ENCODE peak calls at places on chromosomes 16 and 17, in six cellular contexts. T is AG04449, N is lung, E is endothelial cell, W is heart left ventricle, Z is AG09319. Y is an unnamed sample.

GRCh38 chr17:56786989-56787482 is 46.7 kb downstream of the C17orf67 start:
- DNase-seq in T (peak), N (no peak), E (no peak), W (no peak), Z (peak), Y (no peak)

GRCh38 chr17:13244511-13244910 is 226.7 kb upstream of the ELAC2 start:
- DNase-seq in T (no peak), N (no peak), E (no peak), W (no peak), Z (peak), Y (no peak)

GRCh38 chr17:29597361-29598172 is 4.6 kb downstream of the ANKRD13B start:
- DNase-seq in T (no peak), N (no peak), E (no peak), W (no peak), Z (no peak), Y (no peak)

GRCh38 chr17:72687941-72688340 is 404.5 kb downstream of the SLC39A11 start:
- DNase-seq in T (no peak), N (no peak), E (no peak), W (no peak), Z (no peak), Y (no peak)

GRCh38 chr16:59632266-59632855 is 898.2 kb upstream of the GOT2 start:
- DNase-seq in T (peak), N (no peak), E (no peak), W (no peak), Z (no peak), Y (no peak)

GRCh38 chr17:59093702-59094231 is 12.9 kb downstream of the TRIM37 start:
- DNase-seq in T (peak), N (peak), E (no peak), W (no peak), Z (peak), Y (no peak)

GRCh38 chr17:78971764-78972506 is 7.8 kb downstream of the LGALS3BP start:
- DNase-seq in T (no peak), N (no peak), E (no peak), W (no peak), Z (no peak), Y (no peak)

GRCh38 chr17:16061631-16062030 is 62.0 kb downstream of the TTC19 start:
- DNase-seq in T (no peak), N (no peak), E (no peak), W (no peak), Z (no peak), Y (no peak)

GRCh38 chr17:73770115-73770848 is 126.0 kb upstream of the SDK2 start:
- DNase-seq in T (peak), N (peak), E (no peak), W (peak), Z (peak), Y (peak)

GRCh38 chr16:85894266-85894665 is 4.7 kb upstream of the IRF8 start:
- DNase-seq in T (no peak), N (no peak), E (no peak), W (no peak), Z (no peak), Y (no peak)

GRCh38 chr17:80106751-80107150 is 5.4 kb downstream of the GAA start:
- DNase-seq in T (no peak), N (no peak), E (no peak), W (no peak), Z (no peak), Y (no peak)

GRCh38 chr17:48002208-48002919 is 31.5 kb downstream of the CDK5RAP3 start:
- DNase-seq in T (no peak), N (no peak), E (no peak), W (no peak), Z (peak), Y (no peak)

GRCh38 chr17:59753522-59754467 is 46.3 kb downstream of the VMP1 start:
- DNase-seq in T (peak), N (no peak), E (no peak), W (no peak), Z (peak), Y (no peak)

GRCh38 chr16:67296422-67296821 is 17.1 kb downstream of the PLEKHG4 start:
- DNase-seq in T (no peak), N (no peak), E (no peak), W (no peak), Z (no peak), Y (no peak)

GRCh38 chr17:80253631-80254395 is 6.8 kb upstream of the RNF213 start:
- DNase-seq in T (no peak), N (no peak), E (no peak), W (no peak), Z (no peak), Y (no peak)

GRCh38 chr16:84268661-84269060 is 26.0 kb upstream of the WFDC1 start:
- DNase-seq in T (no peak), N (no peak), E (no peak), W (no peak), Z (no peak), Y (no peak)

GRCh38 chr17:55273579-55274370 is 9.0 kb downstream of the HLF start:
- DNase-seq in T (no peak), N (peak), E (no peak), W (peak), Z (no peak), Y (no peak)

GRCh38 chr17:53631486-53631885 is 191.2 kb upstream of the KIF2B start:
- DNase-seq in T (no peak), N (no peak), E (no peak), W (no peak), Z (no peak), Y (no peak)

GRCh38 chr16:3129137-3130131 is 5.4 kb upstream of the ZNF213 start:
- DNase-seq in T (no peak), N (peak), E (peak), W (peak), Z (peak), Y (peak)

GRCh38 chr17:10394201-10394887 is 21.5 kb upstream of the MYH13 start:
- DNase-seq in T (no peak), N (no peak), E (no peak), W (no peak), Z (no peak), Y (peak)

GRCh38 chr17:10403589-10403988 is 18.2 kb downstream of the MYH8 start:
- DNase-seq in T (no peak), N (no peak), E (no peak), W (no peak), Z (no peak), Y (no peak)

GRCh38 chr17:10396529-10397163 is 23.8 kb upstream of the MYH13 start:
- DNase-seq in T (no peak), N (no peak), E (no peak), W (no peak), Z (no peak), Y (no peak)

DNA sequence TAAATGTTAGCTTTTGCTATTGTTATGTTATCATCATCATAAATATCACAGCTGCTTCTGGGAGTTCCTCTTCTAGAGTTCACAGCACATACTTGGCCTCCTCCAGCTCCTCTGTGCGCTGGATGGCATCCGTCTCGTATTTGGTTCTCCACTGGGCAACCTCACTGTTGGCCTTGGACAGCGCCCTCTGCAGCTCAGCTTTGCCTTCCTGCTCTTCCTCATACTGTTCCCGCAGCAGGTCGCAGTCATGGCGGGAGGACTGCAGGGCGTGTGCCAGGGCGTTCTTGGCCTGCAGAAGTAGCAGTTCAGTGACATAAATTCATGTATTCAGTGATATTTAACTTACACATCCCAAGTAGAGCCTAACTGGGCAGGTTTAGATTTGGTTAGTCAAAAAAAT is 23.4 kb downstream of the MYH8 start:
- DNase-seq in T (no peak), N (no peak), E (no peak), W (no peak), Z (no peak), Y (peak)
- TF ChIP-seq CTCF in T (no peak), N (no peak), E (no peak), W (no peak), Z (no peak), Y (no peak)

GRCh38 chr17:41864498-41864836 is 756 bp downstream of the KLHL11 start:
- DNase-seq in T (no peak), N (no peak), E (no peak), W (no peak), Z (no peak), Y (no peak)

GRCh38 chr17:41865596-41865893 is 322 bp upstream of the KLHL11 start:
- DNase-seq in T (no peak), N (no peak), E (no peak), W (no peak), Z (no peak), Y (no peak)

GRCh38 chr17:41868568-41868967 is 3.3 kb upstream of the KLHL11 start:
- DNase-seq in T (no peak), N (no peak), E (no peak), W (no peak), Z (no peak), Y (no peak)

GRCh38 chr17:41863074-41863843 is 2.0 kb downstream of the KLHL11 start:
- DNase-seq in T (no peak), N (no peak), E (no peak), W (no peak), Z (no peak), Y (no peak)

DNA sequence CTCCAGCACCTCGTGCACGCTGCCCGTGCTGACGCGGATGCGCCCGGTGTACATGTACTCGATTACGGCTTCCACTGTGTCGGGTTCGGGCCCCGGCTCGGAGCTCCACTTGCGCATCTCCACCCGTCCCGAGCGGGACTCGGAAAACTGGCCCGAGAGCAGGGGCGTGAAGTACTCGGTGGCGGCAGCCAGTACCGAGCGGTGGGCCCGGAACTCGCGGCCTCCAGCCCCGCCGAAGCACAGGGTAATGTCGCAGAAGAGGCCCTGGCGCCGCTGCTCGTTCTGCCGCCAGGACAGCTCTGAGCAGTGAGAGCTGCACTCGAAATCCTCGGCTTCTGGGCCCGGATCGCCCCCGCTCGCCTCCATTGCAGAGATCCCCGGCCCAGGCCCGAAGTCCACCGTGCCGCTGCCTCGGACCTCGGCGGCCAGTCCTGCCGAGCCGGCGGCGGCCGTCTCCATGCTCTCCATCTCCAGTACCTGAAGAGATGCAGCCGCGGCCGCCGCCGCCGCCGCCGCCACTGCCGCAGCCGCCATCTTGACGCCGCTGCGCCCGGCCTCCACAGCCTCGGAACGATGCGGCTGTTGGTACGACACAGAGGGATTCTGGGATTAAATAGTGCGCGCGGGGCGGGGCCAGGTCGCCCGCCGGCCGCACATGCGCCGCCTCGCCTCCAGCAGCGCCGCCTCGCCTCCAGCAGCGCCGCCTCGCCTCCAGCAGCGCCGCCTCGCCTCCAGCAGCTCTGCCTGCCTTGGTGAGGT is at the start of gene KLHL11:
- DNase-seq in T (peak), N (peak), E (peak), W (peak), Z (peak), Y (peak)
- TF ChIP-seq CTCF in T (no peak), N (no peak), E (no peak), W (peak), Z (no peak), Y (no peak)

GRCh38 chr17:20278805-20279204 is 188.5 kb downstream of the LGALS9B start:
- DNase-seq in T (no peak), N (no peak), E (no peak), W (no peak), Z (no peak), Y (no peak)
- TF ChIP-seq CTCF in T (no peak), N (no peak), E (no peak), W (no peak), Z (no peak), Y (peak)

DNA sequence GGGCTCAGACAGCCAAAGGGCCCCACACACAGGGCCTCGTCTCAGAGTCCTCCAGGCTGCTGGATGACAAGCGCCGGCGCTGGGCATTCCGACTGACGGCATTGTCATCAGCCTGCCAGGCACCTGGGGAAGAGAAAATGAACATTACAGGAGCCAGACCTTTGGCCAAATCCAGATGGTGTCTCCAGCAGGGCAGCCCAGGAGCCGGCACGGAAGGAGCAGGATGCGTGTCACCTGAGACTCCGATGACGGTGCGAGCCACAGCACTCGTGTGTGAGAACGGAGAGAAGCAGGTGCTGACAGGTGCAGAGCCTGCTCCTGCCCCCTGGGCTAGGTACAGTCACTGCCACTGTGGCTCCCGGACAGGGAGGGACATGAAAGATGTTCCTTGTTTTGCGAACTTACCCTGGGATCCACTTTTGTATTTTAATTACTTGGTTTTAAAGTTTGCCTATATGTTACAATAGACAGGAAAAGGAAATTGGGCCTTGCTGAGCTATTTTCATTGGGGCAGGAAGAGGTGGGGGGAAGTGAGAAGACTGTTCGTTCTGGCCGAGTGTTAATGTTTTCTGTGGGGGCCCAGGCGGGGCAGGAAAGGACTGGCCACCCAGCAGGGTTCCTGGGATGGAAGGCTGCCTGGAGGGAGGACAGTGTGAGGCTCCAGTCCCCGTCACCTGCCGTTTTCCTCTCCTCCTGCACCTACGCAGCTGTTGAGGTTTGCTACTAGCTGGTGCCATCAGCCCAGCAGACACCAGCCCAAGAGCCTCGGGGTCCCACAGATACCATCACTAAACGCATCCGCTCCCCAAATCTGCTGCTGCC is 4.4 kb upstream of the FOXJ1 start:
- DNase-seq in T (no peak), N (no peak), E (no peak), W (peak), Z (no peak), Y (no peak)
- TF ChIP-seq CTCF in T (no peak), N (no peak), E (no peak), W (no peak), Z (no peak), Y (no peak)

DNA sequence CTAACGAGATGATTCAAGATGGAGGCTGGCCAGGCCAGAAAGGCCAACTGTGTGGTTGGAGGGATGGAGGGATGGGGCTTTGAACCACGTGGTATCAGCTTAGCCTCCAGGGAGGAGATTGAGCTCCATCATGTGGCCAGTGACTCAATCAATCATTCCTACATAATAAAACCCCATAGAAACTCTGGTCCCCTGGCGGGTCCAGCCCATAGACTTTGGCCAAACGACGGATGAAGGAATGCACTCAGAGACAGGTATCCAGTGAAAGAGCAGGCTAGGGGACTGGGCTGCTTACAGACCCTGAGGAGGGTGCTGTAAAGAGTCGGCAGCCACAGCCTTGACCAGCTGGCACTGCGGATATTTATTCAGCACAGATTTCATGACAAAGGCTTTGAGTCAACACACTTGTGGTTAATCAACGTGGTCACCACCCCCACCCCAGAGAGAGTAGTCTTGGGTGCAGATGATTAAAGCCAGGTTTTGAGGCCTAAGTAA is 308.7 kb upstream of the TNRC6C start:
- DNase-seq in T (no peak), N (no peak), E (no peak), W (no peak), Z (peak), Y (no peak)
- TF ChIP-seq CTCF in T (no peak), N (no peak), E (no peak), W (no peak), Z (no peak), Y (no peak)

GRCh38 chr17:74815671-74816370 is 39.7 kb upstream of the NAT9 start:
- DNase-seq in T (no peak), N (no peak), E (peak), W (no peak), Z (no peak), Y (peak)
- TF ChIP-seq CTCF in T (no peak), N (no peak), E (peak), W (no peak), Z (no peak), Y (peak)

GRCh38 chr16:77406680-77407079 is 28.2 kb downstream of the ADAMTS18 start:
- DNase-seq in T (no peak), N (no peak), E (no peak), W (no peak), Z (no peak), Y (no peak)
- TF ChIP-seq CTCF in T (peak), N (no peak), E (no peak), W (no peak), Z (peak), Y (peak)